ENCODE peak calls at places on chromosomes 7 and 10, in five cellular contexts. O, A, N, D and X are unnamed samples.

GRCh38 chr10:125495386-125495785 is 187.6 kb downstream of the TEX36 start:
- DNase-seq in O (no peak), A (no peak), N (no peak), D (no peak), X (no peak)

GRCh38 chr7:91784469-91784868 is 96.0 kb downstream of the MTERF1 start:
- DNase-seq in O (no peak), A (no peak), N (peak), D (no peak), X (no peak)

GRCh38 chr7:140876519-140877248 is 48.0 kb downstream of the BRAF start:
- DNase-seq in O (no peak), A (no peak), N (peak), D (no peak), X (no peak)

GRCh38 chr7:70947181-70947580 is 184.8 kb upstream of the GALNT17 start:
- DNase-seq in O (no peak), A (no peak), N (no peak), D (no peak), X (peak)

GRCh38 chr10:34746094-34746493 is 69.0 kb downstream of the PARD3 start:
- DNase-seq in O (no peak), A (no peak), N (no peak), D (no peak), X (no peak)

GRCh38 chr10:7986851-7987250 is 67.6 kb upstream of the GATA3 start:
- DNase-seq in O (no peak), A (no peak), N (peak), D (no peak), X (no peak)

GRCh38 chr7:13262929-13263530 is 575.6 kb downstream of the ARL4A start:
- DNase-seq in O (no peak), A (no peak), N (peak), D (no peak), X (no peak)

GRCh38 chr10:113059001-113059780 is 109.1 kb downstream of the TCF7L2 start:
- DNase-seq in O (no peak), A (peak), N (peak), D (no peak), X (no peak)

GRCh38 chr10:97921581-97922377 is 72.1 kb downstream of the GOLGA7B start:
- DNase-seq in O (peak), A (no peak), N (no peak), D (no peak), X (no peak)

GRCh38 chr10:126294451-126294850 is 93.8 kb downstream of the ADAM12 start:
- DNase-seq in O (no peak), A (no peak), N (no peak), D (no peak), X (no peak)

GRCh38 chr10:119364941-119365340 is 157.6 kb downstream of the GRK5 start:
- DNase-seq in O (no peak), A (no peak), N (no peak), D (no peak), X (no peak)
- TF ChIP-seq CTCF in O (no peak), A (no peak), N (peak), D (no peak), X (no peak)

GRCh38 chr7:10662982-10663884 is 310.4 kb upstream of the PHF14 start:
- DNase-seq in O (no peak), A (no peak), N (no peak), D (no peak), X (no peak)
- H3K4me3 ChIP-seq in O (no peak), A (no peak), N (no peak), D (no peak), X (no peak)

DNA sequence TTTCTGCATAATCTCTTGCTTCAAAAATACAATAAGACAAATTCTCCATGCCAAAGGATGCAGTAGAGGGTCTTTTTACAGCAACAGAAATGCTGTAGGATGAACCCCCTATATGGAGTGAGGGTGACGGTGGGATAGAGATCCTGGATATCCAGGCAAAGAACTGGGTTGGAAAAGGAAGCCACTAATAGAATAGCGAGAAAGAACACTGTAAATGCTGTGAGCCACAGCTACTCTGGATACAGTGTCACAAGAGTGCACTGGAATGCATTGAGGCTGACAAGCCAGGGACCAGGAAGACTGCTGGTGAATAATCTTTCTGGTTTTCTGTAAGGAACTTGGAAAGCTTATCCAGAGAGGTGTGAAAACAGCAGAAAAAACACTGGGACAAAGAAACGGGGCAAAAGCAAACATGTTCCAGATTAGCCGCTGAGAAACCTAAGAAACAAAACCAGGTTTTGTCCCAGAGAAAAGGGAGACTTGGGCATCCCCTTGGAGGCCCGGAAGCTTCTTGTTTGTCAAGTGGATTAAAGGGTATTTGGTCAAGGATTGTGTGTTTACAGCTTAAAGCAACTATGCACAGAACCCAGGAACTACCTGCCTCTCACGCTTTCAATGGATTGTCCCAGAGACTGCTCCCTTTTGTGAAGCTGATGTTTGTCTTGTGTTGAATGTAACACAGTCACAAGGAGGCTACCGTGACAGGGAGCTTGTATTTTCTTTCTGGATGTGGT is 6.2 kb upstream of the MSMB start:
- DNase-seq in O (no peak), A (no peak), N (no peak), D (no peak), X (no peak)
- H3K27ac ChIP-seq in O (no peak), A (no peak), N (no peak), D (no peak), X (no peak)

DNA sequence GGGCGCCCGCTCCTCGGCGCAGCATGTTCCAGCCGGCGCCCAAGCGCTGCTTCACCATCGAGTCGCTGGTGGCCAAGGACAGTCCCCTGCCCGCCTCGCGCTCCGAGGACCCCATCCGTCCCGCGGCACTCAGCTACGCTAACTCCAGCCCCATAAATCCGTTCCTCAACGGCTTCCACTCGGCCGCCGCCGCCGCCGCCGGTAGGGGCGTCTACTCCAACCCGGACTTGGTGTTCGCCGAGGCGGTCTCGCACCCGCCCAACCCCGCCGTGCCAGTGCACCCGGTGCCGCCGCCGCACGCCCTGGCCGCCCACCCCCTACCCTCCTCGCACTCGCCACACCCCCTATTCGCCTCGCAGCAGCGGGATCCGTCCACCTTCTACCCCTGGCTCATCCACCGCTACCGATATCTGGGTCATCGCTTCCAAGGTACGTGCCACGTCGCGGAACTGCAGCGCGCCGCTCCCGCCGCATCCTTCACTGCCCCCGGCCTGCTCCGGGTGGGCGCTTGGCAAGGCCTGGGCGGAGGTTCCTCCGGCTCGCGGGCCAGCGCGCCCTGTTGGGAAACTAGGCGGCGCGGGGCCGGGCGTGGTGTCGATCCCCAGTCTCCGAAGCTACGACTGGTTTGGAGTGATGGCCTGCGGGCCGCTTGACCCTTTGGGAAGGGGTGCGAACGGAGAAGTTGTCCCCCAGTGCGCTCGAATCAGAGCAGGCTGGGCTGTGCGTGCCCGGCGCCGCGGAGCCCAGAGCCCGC is 876 bp downstream of the EMX2 start:
- DNase-seq in O (no peak), A (peak), N (no peak), D (no peak), X (no peak)
- TF ChIP-seq CTCF in O (no peak), A (peak), N (no peak), D (no peak), X (no peak)

GRCh38 chr7:44324204-44325126 is 929 bp downstream of the CAMK2B start:
- DNase-seq in O (no peak), A (no peak), N (no peak), D (no peak), X (no peak)
- H3K4me3 ChIP-seq in O (peak), A (peak), N (no peak), D (no peak), X (peak)

GRCh38 chr7:27110163-27110976 is 7.9 kb upstream of the HOXA2 start:
- DNase-seq in O (no peak), A (peak), N (peak), D (no peak), X (peak)
- H3K27ac ChIP-seq in O (no peak), A (peak), N (peak), D (no peak), X (no peak)

DNA sequence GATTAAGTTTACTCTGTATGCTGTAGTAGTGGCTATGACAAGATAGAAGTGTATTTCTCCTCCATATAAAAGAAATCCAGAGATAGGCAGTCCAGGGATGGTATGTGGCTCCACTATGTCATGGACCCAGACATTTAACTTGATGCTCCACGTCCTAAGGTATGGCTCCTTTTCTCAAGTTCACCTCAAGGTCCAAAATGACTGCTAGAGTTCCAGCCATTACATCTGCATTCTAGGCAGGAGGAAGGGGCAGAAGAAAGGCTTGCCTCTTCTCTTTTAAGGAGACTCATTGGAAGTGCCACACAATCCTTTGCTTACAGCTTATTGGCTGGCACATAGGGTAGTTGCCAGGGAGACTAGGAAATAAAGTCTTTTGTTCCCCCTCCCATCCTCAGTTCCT is 27.7 kb upstream of the ATXN7L1 start:
- DNase-seq in O (no peak), A (no peak), N (no peak), D (no peak), X (no peak)
- TF ChIP-seq CTCF in O (no peak), A (no peak), N (no peak), D (no peak), X (no peak)

GRCh38 chr10:99430116-99430450 is 341 bp downstream of the GOT1 start:
- DNase-seq in O (no peak), A (no peak), N (no peak), D (no peak), X (no peak)

GRCh38 chr10:99429521-99430095 is 816 bp downstream of the GOT1 start:
- DNase-seq in O (no peak), A (no peak), N (no peak), D (no peak), X (no peak)

GRCh38 chr10:99425204-99425603 is 5.2 kb downstream of the GOT1 start:
- DNase-seq in O (no peak), A (no peak), N (no peak), D (no peak), X (no peak)

GRCh38 chr10:99426689-99427088 is 3.7 kb downstream of the GOT1 start:
- DNase-seq in O (no peak), A (no peak), N (no peak), D (no peak), X (no peak)

GRCh38 chr10:99427566-99428150 is 2.8 kb downstream of the GOT1 start:
- DNase-seq in O (no peak), A (no peak), N (no peak), D (no peak), X (no peak)
- H3K4me3 ChIP-seq in O (peak), A (no peak), N (no peak), D (no peak), X (peak)